ENCODE peak calls at places on chromosomes 12 and 14, in eight cellular contexts. G, S, H, R, K, A, C and B are unnamed samples.

GRCh38 chr14:35985504-35986218 is 159.5 kb downstream of the BRMS1L start:
- DNase-seq in S (no peak), H (no peak), A (no peak), K (no peak), R (no peak), G (no peak), C (no peak), B (no peak)

GRCh38 chr12:89179983-89180382 is 172.3 kb downstream of the DUSP6 start:
- DNase-seq in K (no peak), H (no peak), S (peak), G (no peak), C (peak), R (peak), A (peak), B (no peak)

GRCh38 chr12:13205809-13206559 is 9.5 kb downstream of the EMP1 start:
- DNase-seq in K (no peak), G (no peak), H (no peak), A (peak), C (peak), R (no peak), S (no peak), B (no peak)

GRCh38 chr14:65472189-65472588 is 59.7 kb downstream of the FUT8 start:
- DNase-seq in R (no peak), C (no peak), K (no peak), H (peak), S (no peak), A (no peak), G (no peak), B (no peak)

GRCh38 chr14:91554535-91555332 is 44.6 kb upstream of the PPP4R3A start:
- DNase-seq in A (no peak), C (no peak), R (no peak), H (peak), K (no peak), S (peak), G (no peak), B (no peak)

GRCh38 chr12:49921936-49922335 is 18.2 kb upstream of the FAIM2 start:
- DNase-seq in G (no peak), A (no peak), R (no peak), S (no peak), C (no peak), K (no peak), H (peak), B (no peak)

GRCh38 chr14:52235434-52235833 is 32.1 kb upstream of the PTGDR start:
- DNase-seq in H (peak), K (no peak), S (no peak), R (no peak), G (no peak), C (no peak), A (no peak), B (no peak)

GRCh38 chr14:61334197-61334701 is 12.9 kb downstream of the PRKCH start:
- DNase-seq in G (no peak), C (no peak), H (peak), A (no peak), K (no peak), S (no peak), R (no peak), B (no peak)

GRCh38 chr12:53443955-53444354 is 2.4 kb downstream of the PRR13 start:
- DNase-seq in A (no peak), H (no peak), S (no peak), R (no peak), G (no peak), K (no peak), C (no peak), B (no peak)

GRCh38 chr14:93332032-93332852 is 594 bp downstream of the BTBD7 start:
- DNase-seq in H (peak), R (peak), S (peak), C (peak), A (peak), K (peak), G (peak), B (peak)

GRCh38 chr12:15772405-15773018 is 16.7 kb downstream of the EPS8 start:
- DNase-seq in H (no peak), R (no peak), A (no peak), S (no peak), C (peak), K (no peak), G (no peak), B (no peak)

GRCh38 chr12:15590180-15590826 is 198.9 kb downstream of the EPS8 start:
- DNase-seq in R (peak), A (peak), C (peak), S (peak), K (no peak), G (peak), H (peak), B (peak)

GRCh38 chr12:93060071-93060665 is 131.1 kb upstream of the EEA1 start:
- DNase-seq in K (no peak), G (no peak), C (no peak), H (no peak), S (no peak), A (no peak), R (no peak), B (no peak)

GRCh38 chr14:68691031-68691864 is 101.6 kb downstream of the ZFP36L1 start:
- DNase-seq in S (no peak), K (no peak), C (no peak), R (no peak), G (no peak), H (peak), A (no peak), B (peak)

GRCh38 chr14:21070083-21070609 is at the start of gene ARHGEF40:
- DNase-seq in R (no peak), K (peak), A (peak), S (peak), G (peak), H (peak), C (peak), B (peak)

GRCh38 chr12:105228494-105228893 is 7.5 kb downstream of the APPL2 start:
- DNase-seq in K (no peak), S (no peak), H (no peak), G (no peak), R (no peak), A (peak), C (peak), B (no peak)

GRCh38 chr14:94571950-94572349 is 9.3 kb upstream of the SERPINA5 start:
- DNase-seq in H (no peak), G (no peak), S (no peak), C (peak), R (no peak), K (no peak), A (peak), B (no peak)

GRCh38 chr12:53320352-53321195 is 836 bp downstream of the AAAS start:
- DNase-seq in R (no peak), S (no peak), G (no peak), H (no peak), A (no peak), C (no peak), K (no peak), B (no peak)

GRCh38 chr12:113413488-113413939 is 8.7 kb upstream of the SDSL start:
- DNase-seq in H (peak), C (peak), S (no peak), G (no peak), K (no peak), A (no peak), R (no peak), B (no peak)

GRCh38 chr14:95547626-95548327 is 12.9 kb downstream of the GLRX5 start:
- DNase-seq in G (no peak), K (no peak), H (peak), R (no peak), A (peak), C (peak), S (no peak), B (no peak)

GRCh38 chr14:52902971-52903385 is 47.9 kb downstream of the FERMT2 start:
- DNase-seq in G (no peak), R (no peak), H (no peak), K (no peak), S (no peak), A (peak), C (peak), B (no peak)

GRCh38 chr12:119393685-119394084 is 59.2 kb downstream of the CCDC60 start:
- DNase-seq in C (no peak), H (no peak), A (no peak), K (no peak), S (no peak), G (no peak), R (no peak), B (no peak)

GRCh38 chr14:68975667-68976066 is 3.4 kb downstream of the ACTN1 start:
- DNase-seq in C (peak), H (peak), A (peak), K (no peak), R (no peak), S (no peak), G (no peak), B (no peak)

GRCh38 chr12:121767525-121768016 is 25.9 kb downstream of the RHOF start:
- DNase-seq in C (peak), K (peak), G (no peak), A (peak), R (no peak), S (no peak), H (no peak), B (peak)

GRCh38 chr12:108191938-108192337 is 62.9 kb downstream of the WSCD2 start:
- DNase-seq in H (no peak), K (no peak), S (no peak), A (no peak), R (no peak), C (no peak), G (no peak), B (no peak)

GRCh38 chr12:12467701-12468218 is 94.9 kb downstream of the DUSP16 start:
- DNase-seq in G (no peak), A (peak), H (no peak), R (peak), C (no peak), K (no peak), S (no peak), B (no peak)

GRCh38 chr14:77622562-77622961 is 6.1 kb upstream of the SPTLC2 start:
- DNase-seq in A (no peak), C (no peak), R (peak), S (peak), H (no peak), G (no peak), K (no peak), B (no peak)

GRCh38 chr12:111277570-111277969 is 91.3 kb downstream of the PHETA1 start:
- DNase-seq in K (no peak), C (no peak), R (no peak), S (no peak), G (no peak), A (no peak), H (no peak), B (no peak)

GRCh38 chr12:76766161-76766560 is 2.2 kb downstream of the ZDHHC17 start:
- DNase-seq in A (no peak), R (no peak), K (no peak), C (no peak), G (no peak), S (no peak), H (no peak), B (no peak)

GRCh38 chr12:92030618-92031017 is 115.0 kb downstream of the BTG1 start:
- DNase-seq in A (peak), R (peak), S (no peak), H (no peak), G (no peak), C (peak), K (no peak), B (no peak)

GRCh38 chr14:102583726-102584125 is 8.7 kb upstream of the RCOR1 start:
- DNase-seq in A (no peak), R (no peak), G (no peak), K (no peak), S (no peak), C (no peak), H (no peak), B (no peak)

GRCh38 chr12:130266751-130267150 is 70.9 kb upstream of the PIWIL1 start:
- DNase-seq in C (no peak), R (no peak), H (peak), A (no peak), S (no peak), G (no peak), K (no peak), B (no peak)

GRCh38 chr14:104115131-104115600 is 23.2 kb upstream of the KIF26A start:
- DNase-seq in R (no peak), G (peak), C (no peak), K (no peak), A (no peak), S (no peak), H (peak), B (no peak)

GRCh38 chr12:122022393-122023338 is 982 bp downstream of the BCL7A start:
- DNase-seq in R (no peak), A (no peak), C (peak), S (peak), K (no peak), G (peak), H (peak), B (peak)

GRCh38 chr14:62206456-62206855 is 444.2 kb downstream of the SNAPC1 start:
- DNase-seq in S (no peak), G (no peak), H (no peak), K (no peak), R (no peak), C (peak), A (no peak), B (no peak)

GRCh38 chr12:120739031-120739762 is 13.6 kb downstream of the ACADS start:
- DNase-seq in C (no peak), A (no peak), K (no peak), H (no peak), S (no peak), R (no peak), G (no peak), B (no peak)

GRCh38 chr14:65310568-65310967 is 102.0 kb upstream of the FUT8 start:
- DNase-seq in R (no peak), A (no peak), C (no peak), K (no peak), H (no peak), S (no peak), G (no peak), B (no peak)

GRCh38 chr12:57632369-57632897 is 568 bp downstream of the B4GALNT1 start:
- DNase-seq in C (no peak), G (no peak), K (no peak), A (no peak), S (no peak), H (peak), R (no peak), B (no peak)

GRCh38 chr12:132190012-132190755 is 45.9 kb downstream of the NOC4L start:
- DNase-seq in A (no peak), K (no peak), H (peak), G (no peak), C (no peak), R (no peak), S (peak), B (no peak)

GRCh38 chr12:132190834-132191500 is 46.7 kb downstream of the NOC4L start:
- DNase-seq in H (no peak), C (no peak), G (no peak), R (no peak), A (no peak), S (no peak), K (no peak), B (no peak)

GRCh38 chr12:132187646-132188450 is 43.6 kb downstream of the NOC4L start:
- DNase-seq in K (no peak), S (no peak), G (no peak), H (no peak), C (no peak), A (no peak), R (no peak), B (no peak)

GRCh38 chr12:132188451-132189298 is 44.4 kb downstream of the NOC4L start:
- DNase-seq in H (no peak), A (no peak), S (no peak), K (no peak), C (no peak), R (no peak), G (no peak), B (no peak)

GRCh38 chr12:132189378-132190011 is 45.2 kb downstream of the NOC4L start:
- DNase-seq in S (peak), A (peak), C (peak), K (peak), G (peak), R (peak), H (peak), B (peak)
- TF ChIP-seq CTCF in S (no peak), A (no peak), C (no peak), K (no peak), G (no peak), R (no peak), H (no peak), B (no peak)

DNA sequence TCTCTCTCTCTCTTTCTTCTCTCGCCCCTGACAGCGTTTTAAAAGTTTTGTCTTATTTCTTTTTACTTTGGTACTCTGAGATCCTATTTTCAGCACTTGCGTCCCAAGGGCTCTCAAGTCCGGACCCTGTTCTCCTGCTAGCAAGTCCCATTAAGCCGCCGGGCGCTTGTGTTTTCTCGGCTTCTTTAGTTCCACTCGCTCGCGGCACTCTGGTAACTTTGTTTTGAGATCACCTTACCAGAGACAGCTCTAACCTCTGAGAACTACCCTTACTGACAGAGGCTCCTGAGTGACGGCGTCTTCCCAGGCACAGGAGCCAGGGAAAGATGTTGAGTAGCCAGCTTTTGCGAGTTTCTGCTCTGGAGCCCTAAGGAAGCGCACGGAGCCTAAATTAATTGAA is 2.7 kb upstream of the MYF5 start:
- DNase-seq in C (peak), A (peak), R (no peak), K (no peak), G (no peak), H (peak), S (no peak), B (no peak)
- H3K4me3 ChIP-seq in C (no peak), A (peak), R (no peak), K (no peak), G (no peak), H (peak), S (no peak), B (no peak)

GRCh38 chr12:95304673-95305198 is 87.1 kb downstream of the VEZT start:
- DNase-seq in G (no peak), K (no peak), H (no peak), C (peak), A (peak), S (no peak), R (no peak), B (no peak)
- H3K27ac ChIP-seq in G (no peak), K (no peak), H (peak), C (no peak), A (no peak), S (no peak), R (no peak), B (no peak)

GRCh38 chr12:124397807-124398577 is 103.1 kb downstream of the RFLNA start:
- DNase-seq in G (peak), S (peak), A (no peak), K (no peak), R (peak), H (no peak), C (peak), B (no peak)

GRCh38 chr12:124399622-124400021 is 104.7 kb downstream of the RFLNA start:
- DNase-seq in K (no peak), S (peak), A (no peak), C (no peak), R (no peak), G (no peak), H (peak), B (no peak)

GRCh38 chr12:124400124-124400523 is 105.2 kb downstream of the RFLNA start:
- DNase-seq in A (no peak), R (no peak), K (no peak), H (no peak), C (no peak), G (no peak), S (no peak), B (no peak)

GRCh38 chr12:124397399-124397679 is 102.4 kb downstream of the RFLNA start:
- DNase-seq in C (no peak), G (no peak), H (no peak), K (no peak), S (no peak), A (no peak), R (no peak), B (no peak)

GRCh38 chr12:124398578-124399227 is 103.8 kb downstream of the RFLNA start:
- DNase-seq in R (no peak), H (no peak), G (peak), K (peak), S (peak), A (no peak), C (peak), B (no peak)
- TF ChIP-seq CTCF in R (no peak), H (peak), G (no peak), K (no peak), S (no peak), A (no peak), C (peak), B (no peak)

DNA sequence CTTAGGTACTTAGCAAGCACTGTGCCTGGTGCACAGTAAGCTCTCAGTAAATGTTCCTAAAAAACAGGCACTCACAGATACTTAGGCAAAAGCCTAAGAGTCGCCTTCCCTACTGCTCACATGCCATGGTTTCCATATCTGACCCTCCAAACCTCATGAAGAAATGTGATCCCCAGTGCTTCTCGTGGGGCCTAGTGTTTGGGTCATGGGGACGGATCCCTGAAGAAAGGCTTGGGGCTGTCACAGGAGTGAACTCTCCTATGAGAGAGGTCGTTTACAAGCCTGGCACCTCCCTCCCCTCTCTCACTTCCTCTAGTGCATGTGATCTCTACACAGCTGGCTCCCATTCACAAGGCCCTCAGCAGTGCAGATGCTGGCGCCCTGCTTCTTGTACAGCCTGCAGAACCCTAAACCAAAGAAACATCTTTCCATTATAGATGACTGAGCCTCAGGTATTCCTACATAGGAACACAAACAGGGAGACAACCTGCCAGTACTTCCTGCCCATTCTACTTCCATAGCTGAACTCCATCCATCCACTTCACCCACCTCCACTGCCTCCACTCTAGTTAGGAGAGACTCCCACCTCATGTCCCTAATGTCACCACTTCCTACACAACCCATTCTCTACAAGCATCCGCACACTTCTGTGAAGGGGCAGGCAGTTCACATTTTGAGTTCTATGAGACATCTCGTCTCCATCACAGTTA is 2.9 kb downstream of the SLC15A4 start:
- DNase-seq in K (no peak), R (no peak), A (no peak), C (no peak), H (no peak), S (peak), G (no peak), B (no peak)
- H3K4me3 ChIP-seq in K (no peak), R (no peak), A (no peak), C (no peak), H (peak), S (no peak), G (no peak), B (peak)

GRCh38 chr12:123512838-123513665 is 20.5 kb downstream of the RILPL1 start:
- DNase-seq in G (no peak), K (no peak), H (no peak), C (no peak), S (no peak), A (no peak), R (no peak), B (no peak)
- H3K27ac ChIP-seq in G (no peak), K (no peak), H (peak), C (peak), S (no peak), A (no peak), R (peak), B (no peak)

DNA sequence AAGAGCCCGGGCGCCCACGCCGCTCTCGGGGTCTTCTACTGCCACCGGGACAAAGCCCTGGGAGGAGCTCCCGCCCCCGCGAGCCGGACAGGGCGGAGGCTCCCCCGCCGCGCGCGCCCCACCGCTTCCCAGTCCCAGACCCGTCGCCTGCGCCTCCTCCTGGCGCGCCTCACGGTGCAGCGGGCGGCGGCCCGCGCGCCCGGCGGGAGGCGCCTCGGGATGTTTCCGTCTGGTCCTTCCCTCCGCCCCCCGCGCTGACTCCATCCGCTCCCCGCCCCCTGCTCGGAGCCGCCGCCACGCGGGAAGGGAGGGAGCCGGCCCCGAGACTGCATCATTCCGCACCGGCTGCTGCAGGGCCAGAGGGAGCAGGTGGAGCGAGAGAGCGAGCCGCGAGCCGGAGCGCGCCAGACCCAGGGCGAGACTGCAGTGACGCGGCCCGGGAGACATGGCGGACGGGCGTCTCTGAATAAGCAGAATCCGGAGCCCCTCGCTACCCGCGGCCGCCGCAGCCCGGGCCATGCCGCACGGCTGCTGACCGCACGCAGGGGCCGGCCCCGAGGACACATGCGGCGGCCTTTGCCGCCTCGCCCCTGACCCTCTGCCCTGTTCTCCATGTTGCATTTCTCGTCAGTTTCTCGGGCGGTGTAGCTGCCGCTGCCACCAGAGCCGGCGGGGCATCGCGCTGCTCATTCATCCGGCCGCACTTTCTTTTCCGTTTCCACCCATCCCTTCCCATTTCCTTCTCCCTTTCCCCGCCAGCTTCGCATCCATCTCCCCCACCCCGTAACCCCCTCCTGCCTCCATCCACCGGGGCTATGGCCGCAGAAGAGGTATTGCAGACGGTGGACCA is at the start of gene BICD1:
- DNase-seq in S (peak), G (peak), A (peak), H (peak), C (peak), R (peak), K (peak), B (peak)
- TF ChIP-seq CTCF in S (peak), G (no peak), A (no peak), H (peak), C (peak), R (no peak), K (peak), B (peak)